ENCODE peak calls at places on chromosomes 4 and X, in four cellular contexts. One of them, this sample, is unnamed.

GRCh38 chr4:158496030-158496741 is 25.5 kb upstream of the RXFP1 start:
- DNase-seq in dermis blood vessel endothelial cell: peak; percentile 65
- DNase-seq in kidney glomerular epithelial cell: no peak
- DNase-seq in NCI-H1092: peak; percentile 2
- DNase-seq in this sample: peak; percentile 18

GRCh38 chrX:10516781-10517322 is 103.5 kb downstream of the MID1 start:
- DNase-seq in dermis blood vessel endothelial cell: peak; percentile 49
- DNase-seq in kidney glomerular epithelial cell: no peak
- DNase-seq in NCI-H1092: no peak
- DNase-seq in this sample: no peak

GRCh38 chrX:47047989-47048388 is 30.3 kb upstream of the RGN start:
- DNase-seq in dermis blood vessel endothelial cell: peak; percentile 10
- DNase-seq in kidney glomerular epithelial cell: no peak
- DNase-seq in NCI-H1092: no peak
- DNase-seq in this sample: no peak

GRCh38 chr4:8113611-8114343 is 44.8 kb downstream of the ABLIM2 start:
- DNase-seq in dermis blood vessel endothelial cell: no peak
- DNase-seq in kidney glomerular epithelial cell: no peak
- DNase-seq in NCI-H1092: no peak
- DNase-seq in this sample: no peak

GRCh38 chrX:151725338-151725614 is 9.3 kb upstream of the CNGA2 start:
- DNase-seq in dermis blood vessel endothelial cell: no peak
- DNase-seq in kidney glomerular epithelial cell: no peak
- DNase-seq in NCI-H1092: no peak
- DNase-seq in this sample: no peak

GRCh38 chr4:110586137-110586850 is 36.6 kb downstream of the PITX2 start:
- DNase-seq in dermis blood vessel endothelial cell: peak; percentile 75
- DNase-seq in kidney glomerular epithelial cell: peak; percentile 46
- DNase-seq in NCI-H1092: no peak
- DNase-seq in this sample: peak; percentile 79

GRCh38 chrX:136880003-136880451 is 498 bp downstream of the RBMX start:
- DNase-seq in dermis blood vessel endothelial cell: peak; percentile 38
- DNase-seq in kidney glomerular epithelial cell: peak; percentile 14
- DNase-seq in NCI-H1092: peak; percentile 36
- DNase-seq in this sample: peak; percentile 50

GRCh38 chr4:101175896-101176676 is 171.2 kb downstream of the PPP3CA start:
- DNase-seq in dermis blood vessel endothelial cell: peak; percentile 68
- DNase-seq in kidney glomerular epithelial cell: no peak
- DNase-seq in NCI-H1092: no peak
- DNase-seq in this sample: no peak

GRCh38 chrX:109911046-109911445 is 91.9 kb upstream of the TMEM164 start:
- DNase-seq in dermis blood vessel endothelial cell: peak; percentile 20
- DNase-seq in kidney glomerular epithelial cell: no peak
- DNase-seq in NCI-H1092: no peak
- DNase-seq in this sample: peak; percentile 32

GRCh38 chr4:675036-675804 is 878 bp downstream of the MYL5 start:
- DNase-seq in dermis blood vessel endothelial cell: peak; percentile 28
- DNase-seq in kidney glomerular epithelial cell: no peak
- DNase-seq in NCI-H1092: no peak
- DNase-seq in this sample: no peak

GRCh38 chr4:23654791-23655190 is 235.1 kb downstream of the PPARGC1A start:
- DNase-seq in dermis blood vessel endothelial cell: no peak
- DNase-seq in kidney glomerular epithelial cell: no peak
- DNase-seq in NCI-H1092: no peak
- DNase-seq in this sample: no peak

GRCh38 chr4:71026086-71026485 is 32.6 kb downstream of the DCK start:
- DNase-seq in dermis blood vessel endothelial cell: peak; percentile 87
- DNase-seq in kidney glomerular epithelial cell: peak; percentile 78
- DNase-seq in NCI-H1092: no peak
- DNase-seq in this sample: peak; percentile 38

GRCh38 chr4:125891597-125892258 is 577.0 kb downstream of the FAT4 start:
- DNase-seq in dermis blood vessel endothelial cell: no peak
- DNase-seq in kidney glomerular epithelial cell: no peak
- DNase-seq in NCI-H1092: no peak
- DNase-seq in this sample: no peak

GRCh38 chrX:109475174-109475891 is 6.6 kb downstream of the GUCY2F start:
- DNase-seq in dermis blood vessel endothelial cell: peak; percentile 67
- DNase-seq in kidney glomerular epithelial cell: peak; percentile 52
- DNase-seq in NCI-H1092: no peak
- DNase-seq in this sample: peak; percentile 78

GRCh38 chr4:165111906-165112257 is 778 bp downstream of the TMEM192 start:
- DNase-seq in dermis blood vessel endothelial cell: no peak
- DNase-seq in kidney glomerular epithelial cell: no peak
- DNase-seq in NCI-H1092: no peak
- DNase-seq in this sample: no peak

GRCh38 chr4:6349896-6350295 is 80.2 kb downstream of the WFS1 start:
- DNase-seq in dermis blood vessel endothelial cell: no peak
- DNase-seq in kidney glomerular epithelial cell: no peak
- DNase-seq in NCI-H1092: no peak
- DNase-seq in this sample: no peak

GRCh38 chrX:136214551-136214950 is 36.6 kb downstream of the MAP7D3 start:
- DNase-seq in dermis blood vessel endothelial cell: peak; percentile 82
- DNase-seq in kidney glomerular epithelial cell: peak; percentile 88
- DNase-seq in NCI-H1092: no peak
- DNase-seq in this sample: peak; percentile 47

GRCh38 chr4:37603070-37603468 is 83.1 kb downstream of the RELL1 start:
- DNase-seq in dermis blood vessel endothelial cell: peak; percentile 87
- DNase-seq in kidney glomerular epithelial cell: peak; percentile 55
- DNase-seq in NCI-H1092: peak; percentile 13
- DNase-seq in this sample: peak; percentile 26

GRCh38 chr4:84379881-84380618 is 119.0 kb downstream of the NKX6-1 start:
- DNase-seq in dermis blood vessel endothelial cell: no peak
- DNase-seq in kidney glomerular epithelial cell: no peak
- DNase-seq in NCI-H1092: no peak
- DNase-seq in this sample: peak; percentile 65

GRCh38 chrX:104324461-104324860 is 69.7 kb upstream of the ESX1 start:
- DNase-seq in dermis blood vessel endothelial cell: no peak
- DNase-seq in kidney glomerular epithelial cell: no peak
- DNase-seq in NCI-H1092: no peak
- DNase-seq in this sample: no peak